ENCODE peak calls at places on chromosomes 1 and 21, in eight cellular contexts. O is HepG2, L is A549, S is body of pancreas, T is IMR-90, J is right lobe of liver, E is stomach, Z is endothelial cell of umbilical vein. B is an unnamed sample.

GRCh38 chr1:100834779-100835645 is 59.6 kb downstream of the EXTL2 start:
- DNase-seq in L (peak), T (peak), E (no peak), J (no peak), Z (peak), S (no peak), O (peak), B (no peak)

GRCh38 chr1:168093616-168094015 is 43.1 kb downstream of the GPR161 start:
- DNase-seq in O (no peak), J (no peak), S (no peak), Z (no peak), L (no peak), T (no peak), E (no peak), B (no peak)

GRCh38 chr1:109906160-109906838 is 4.3 kb upstream of the CSF1 start:
- DNase-seq in J (no peak), E (no peak), L (no peak), Z (no peak), T (no peak), O (no peak), S (no peak), B (no peak)

GRCh38 chr21:45981641-45982255 is at the start of gene COL6A1:
- DNase-seq in L (no peak), S (peak), E (peak), J (peak), O (no peak), Z (peak), T (peak), B (no peak)

GRCh38 chr1:244096066-244096610 is 45.1 kb downstream of the ZBTB18 start:
- DNase-seq in T (no peak), J (no peak), O (no peak), E (no peak), S (no peak), Z (no peak), L (no peak), B (no peak)

GRCh38 chr1:221880182-221880581 is 138.3 kb upstream of the DUSP10 start:
- DNase-seq in E (no peak), L (no peak), T (peak), O (no peak), Z (no peak), S (no peak), J (no peak), B (no peak)

GRCh38 chr21:44710294-44710665 is 1.1 kb downstream of the TSPEAR start:
- DNase-seq in Z (no peak), T (no peak), O (no peak), S (no peak), E (no peak), J (no peak), L (no peak), B (no peak)

GRCh38 chr1:165062346-165062745 is 294.2 kb downstream of the LMX1A start:
- DNase-seq in L (no peak), E (no peak), T (no peak), S (no peak), O (no peak), J (no peak), Z (no peak), B (no peak)

GRCh38 chr1:23622284-23622683 is 63.0 kb upstream of the ID3 start:
- DNase-seq in T (no peak), J (no peak), E (no peak), L (no peak), S (no peak), O (no peak), Z (no peak), B (no peak)

GRCh38 chr1:23617019-23617418 is 57.7 kb upstream of the ID3 start:
- DNase-seq in Z (no peak), S (no peak), T (no peak), E (no peak), O (no peak), L (no peak), J (no peak), B (no peak)

GRCh38 chr1:23618586-23619083 is 59.3 kb upstream of the ID3 start:
- DNase-seq in S (no peak), L (no peak), T (no peak), O (no peak), J (no peak), Z (no peak), E (no peak), B (no peak)

GRCh38 chr1:23620605-23621004 is 61.3 kb upstream of the ID3 start:
- DNase-seq in Z (no peak), O (no peak), E (no peak), S (no peak), T (no peak), J (no peak), L (no peak), B (no peak)

DNA sequence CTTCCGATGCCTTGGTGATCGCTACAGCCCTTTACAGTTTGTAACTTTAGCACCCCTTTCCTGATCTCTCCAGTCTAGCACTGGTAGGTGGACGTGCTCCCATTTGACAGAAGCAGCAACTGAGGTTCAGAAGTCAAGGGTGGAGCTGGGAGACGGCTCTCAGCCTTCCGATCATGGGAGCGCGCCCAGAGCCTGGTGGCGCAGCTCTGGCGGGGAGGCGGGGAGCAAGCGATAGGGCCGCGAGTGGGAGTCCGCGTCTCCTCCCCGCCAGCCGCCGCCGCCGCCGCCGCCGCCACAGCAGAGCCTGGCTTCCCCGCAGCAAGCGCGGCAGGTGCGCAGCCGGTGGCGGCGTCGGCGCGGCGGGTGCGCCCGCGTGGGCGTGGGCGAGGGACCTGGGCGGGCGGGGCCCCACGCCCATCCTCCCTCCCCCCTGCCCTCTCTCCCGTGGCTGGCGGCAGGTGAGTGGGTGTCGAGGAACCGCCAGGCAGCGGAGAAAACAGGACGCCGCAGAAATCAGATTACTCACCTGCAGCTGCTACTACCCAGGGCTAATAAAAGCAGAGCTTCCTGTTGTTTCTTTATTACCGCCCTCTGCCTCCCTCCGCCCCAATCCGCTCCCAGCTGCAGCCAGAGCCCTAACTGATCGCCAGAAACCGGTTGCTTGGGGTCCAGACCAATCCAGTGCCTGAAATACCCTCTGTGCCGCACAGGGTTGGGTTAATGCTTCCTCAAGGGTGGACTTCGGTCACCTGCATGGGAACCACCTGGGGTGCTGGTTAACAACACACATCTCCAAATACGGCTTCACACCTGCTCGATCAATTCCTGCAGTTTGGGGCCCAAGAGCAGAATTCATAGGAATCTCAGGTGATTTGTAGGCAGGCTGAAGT is 60.2 kb upstream of the ID3 start:
- DNase-seq in Z (peak), S (peak), L (no peak), O (no peak), E (peak), J (no peak), T (peak), B (no peak)
- H3K27ac ChIP-seq in Z (no peak), S (no peak), L (peak), O (no peak), E (peak), J (no peak), T (no peak), B (no peak)

DNA sequence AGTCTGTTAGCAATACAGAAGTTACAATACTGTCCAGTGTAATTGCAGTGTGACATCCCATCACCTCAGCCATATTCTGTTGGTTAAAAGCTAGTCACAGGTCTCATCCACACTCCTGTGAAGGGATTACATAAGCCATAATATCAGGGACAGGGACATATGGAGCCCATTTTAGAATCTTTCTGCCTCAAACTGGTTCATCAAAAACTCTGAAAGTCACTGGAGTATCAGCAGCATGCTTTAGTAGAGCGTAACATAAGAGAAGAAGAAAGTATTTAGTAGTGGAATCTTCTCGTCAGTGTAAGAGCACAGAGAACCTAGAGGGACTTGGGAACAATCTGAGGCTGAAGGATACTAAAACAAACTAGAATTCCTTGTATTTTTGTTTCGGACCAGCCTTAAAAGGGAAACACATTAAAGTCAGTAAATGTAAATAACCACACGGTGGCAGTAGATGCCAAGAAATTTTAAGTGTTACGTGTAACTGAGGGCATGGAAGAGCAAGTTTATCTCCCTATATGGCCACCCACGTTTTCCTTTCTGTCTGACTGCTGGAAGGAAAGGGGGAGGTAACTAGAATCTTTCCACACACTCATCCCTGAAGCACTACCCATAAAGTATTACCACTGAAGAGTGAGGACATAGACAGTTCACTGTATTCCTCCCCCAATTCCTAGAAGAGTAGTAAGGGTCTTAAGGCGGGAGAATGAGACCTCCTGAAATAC is 41.6 kb upstream of the AGL start:
- DNase-seq in E (no peak), J (no peak), O (peak), L (peak), Z (peak), S (peak), T (peak), B (no peak)
- TF ChIP-seq CTCF in E (no peak), J (peak), O (peak), L (peak), Z (peak), S (peak), T (peak), B (peak)

GRCh38 chr21:33377221-33377620 is 26.0 kb upstream of the IFNGR2 start:
- DNase-seq in T (no peak), L (no peak), E (no peak), Z (no peak), J (peak), O (no peak), S (no peak), B (no peak)

GRCh38 chr21:33384851-33385331 is 18.3 kb upstream of the IFNGR2 start:
- DNase-seq in T (peak), J (no peak), S (no peak), L (no peak), Z (no peak), E (no peak), O (no peak), B (no peak)

GRCh38 chr21:33383056-33383888 is 19.9 kb upstream of the IFNGR2 start:
- DNase-seq in S (peak), Z (peak), L (peak), J (no peak), T (peak), O (peak), E (peak), B (no peak)

GRCh38 chr21:33378081-33378480 is 25.1 kb upstream of the IFNGR2 start:
- DNase-seq in Z (no peak), S (no peak), T (no peak), J (peak), E (no peak), O (no peak), L (no peak), B (no peak)

GRCh38 chr21:33380483-33380998 is 22.7 kb upstream of the IFNGR2 start:
- DNase-seq in S (peak), L (peak), E (peak), O (peak), T (peak), J (peak), Z (peak), B (peak)
- TF ChIP-seq POLR2A in S (peak), L (no peak), E (no peak), O (no peak), T (peak), J (peak), Z (peak), B (no peak)

GRCh38 chr1:204475651-204476432 is 18.8 kb downstream of the PIK3C2B start:
- DNase-seq in J (no peak), S (no peak), L (no peak), T (no peak), E (no peak), O (no peak), Z (no peak), B (no peak)
- H3K27ac ChIP-seq in J (no peak), S (no peak), L (no peak), T (no peak), E (peak), O (no peak), Z (no peak), B (no peak)

GRCh38 chr1:66375125-66375524 is 158.8 kb upstream of the SGIP1 start:
- DNase-seq in S (no peak), L (no peak), T (no peak), O (no peak), Z (no peak), J (no peak), E (no peak), B (no peak)
- TF ChIP-seq CTCF in S (no peak), L (no peak), T (peak), O (no peak), Z (no peak), J (no peak), E (no peak), B (no peak)

GRCh38 chr1:112700290-112701226 is 6.4 kb downstream of the RHOC start:
- DNase-seq in E (peak), O (peak), L (peak), T (peak), S (peak), Z (peak), J (peak), B (peak)
- TF ChIP-seq POLR2A in E (no peak), O (no peak), L (no peak), T (no peak), S (no peak), Z (peak), J (peak), B (no peak)

GRCh38 chr1:1310476-1311053 is 2.2 kb downstream of the PUSL1 start:
- DNase-seq in J (no peak), L (no peak), O (no peak), T (no peak), Z (no peak), S (no peak), E (no peak), B (no peak)
- H3K27ac ChIP-seq in J (no peak), L (no peak), O (no peak), T (no peak), Z (no peak), S (no peak), E (peak), B (peak)